ENCODE peak calls at places on chromosomes 4 and X, in five cellular contexts. U, M, C, J and E are unnamed samples.

GRCh38 chr4:30726090-30726668 is 6.0 kb downstream of the PCDH7 start:
- DNase-seq in U (no peak), J (no peak), M (no peak), C (no peak), E (peak; percentile 80)

GRCh38 chr4:137116144-137116543 is 416.1 kb downstream of the PCDH18 start:
- DNase-seq in J (no peak), M (no peak), C (no peak), U (no peak), E (no peak)

GRCh38 chr4:930827-931193 is 1.3 kb downstream of the GAK start:
- DNase-seq in M (no peak), U (no peak), J (no peak), C (no peak), E (no peak)

GRCh38 chrX:153981771-153982533 is 9.4 kb downstream of the TMEM187 start:
- DNase-seq in J (no peak), M (peak; percentile 69), C (peak; percentile 69), U (no peak), E (no peak)

GRCh38 chr4:131764730-131765129 is 1384.4 kb upstream of the PCDH10 start:
- DNase-seq in J (no peak), C (no peak), U (no peak), M (peak; percentile 12), E (no peak)

GRCh38 chrX:148298737-148299136 is 201.7 kb upstream of the AFF2 start:
- DNase-seq in U (no peak), J (no peak), M (no peak), C (no peak), E (peak; percentile 72)

GRCh38 chr4:82748176-82748575 is 50.4 kb downstream of the SCD5 start:
- DNase-seq in C (no peak), U (no peak), J (no peak), M (no peak), E (no peak)

GRCh38 chrX:150777328-150777992 is 84.3 kb downstream of the MTMR1 start:
- DNase-seq in C (no peak), M (no peak), J (no peak), U (no peak), E (no peak)

GRCh38 chr4:173177232-173177631 is 8.6 kb downstream of the GALNT7 start:
- DNase-seq in J (no peak), C (no peak), M (no peak), U (no peak), E (no peak)

GRCh38 chrX:103664363-103664762 is 22.1 kb downstream of the MORF4L2 start:
- DNase-seq in M (no peak), C (no peak), J (no peak), U (peak; percentile 32), E (no peak)

GRCh38 chr4:125677665-125678307 is 363.0 kb downstream of the FAT4 start:
- DNase-seq in M (no peak), U (no peak), C (no peak), J (no peak), E (peak; percentile 6)

GRCh38 chr4:55183926-55184599 is 58.7 kb upstream of the KDR start:
- DNase-seq in J (no peak), M (peak; percentile 49), U (peak; percentile 27), C (peak; percentile 35), E (peak; percentile 81)

GRCh38 chr4:164345756-164346155 is 408.2 kb upstream of the SMIM31 start:
- DNase-seq in M (no peak), U (no peak), J (no peak), C (no peak), E (no peak)

GRCh38 chr4:109607976-109608375 is 47.9 kb downstream of the MCUB start:
- DNase-seq in U (no peak), C (no peak), M (no peak), J (no peak), E (no peak)

GRCh38 chr4:13476915-13477314 is 7.2 kb downstream of the RAB28 start:
- DNase-seq in J (no peak), M (no peak), U (no peak), C (no peak), E (peak; percentile 10)

GRCh38 chrX:118976599-118977340 is 2.4 kb downstream of the LONRF3 start:
- DNase-seq in J (no peak), C (peak; percentile 69), M (peak; percentile 23), U (peak; percentile 75), E (no peak)

GRCh38 chrX:118973389-118974087 is 880 bp upstream of the LONRF3 start:
- DNase-seq in U (no peak), J (no peak), C (peak; percentile 41), M (peak; percentile 40), E (no peak)

GRCh38 chrX:118974088-118974907 is at the start of gene LONRF3:
- DNase-seq in M (peak; percentile 83), U (peak; percentile 73), J (no peak), C (peak; percentile 85), E (peak; percentile 58)

GRCh38 chrX:118975831-118976598 is 1.6 kb downstream of the LONRF3 start:
- DNase-seq in U (peak; percentile 66), J (no peak), M (peak; percentile 77), C (peak; percentile 90), E (peak; percentile 63)

DNA sequence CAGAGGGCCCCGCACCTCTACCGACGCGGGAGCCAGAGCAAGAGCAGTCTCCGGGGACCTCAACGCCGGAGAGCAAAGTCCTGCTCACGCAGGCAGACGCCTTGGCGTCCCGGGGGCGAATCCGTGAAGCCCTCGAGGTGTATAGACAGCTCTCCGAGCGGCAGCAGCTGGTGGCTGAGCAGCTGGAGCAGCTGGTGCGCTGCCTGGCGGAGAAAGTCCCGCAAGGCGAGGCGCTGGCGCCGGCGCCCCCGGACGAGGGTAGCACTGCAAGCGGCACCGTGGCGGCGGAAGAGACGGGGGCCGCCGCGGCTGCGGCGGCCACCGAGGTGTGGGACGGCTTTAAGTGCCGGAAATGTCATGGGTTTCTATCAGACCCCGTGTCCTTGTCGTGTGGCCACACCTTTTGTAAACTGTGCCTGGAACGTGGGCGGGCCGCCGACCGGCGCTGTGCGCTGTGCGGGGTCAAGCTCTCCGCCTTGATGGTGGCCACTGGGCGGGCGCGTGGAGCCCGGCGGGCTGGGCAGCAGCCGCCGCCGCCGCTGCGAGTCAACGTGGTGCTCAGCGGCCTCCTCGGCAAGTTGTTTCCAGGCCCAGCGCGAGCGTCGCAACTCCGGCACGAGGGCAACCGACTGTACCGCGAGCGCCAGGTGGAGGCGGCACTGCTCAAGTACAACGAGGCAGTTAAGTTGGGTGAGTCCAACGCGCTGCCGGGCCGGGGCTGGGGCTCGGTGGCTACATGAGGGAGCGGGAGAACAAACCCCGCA is 672 bp downstream of the LONRF3 start:
- DNase-seq in M (peak; percentile 31), U (peak; percentile 68), J (no peak), C (peak; percentile 52), E (peak; percentile 36)
- TF ChIP-seq POLR2A in M (no peak), U (no peak), J (no peak), C (no peak), E (no peak)

DNA sequence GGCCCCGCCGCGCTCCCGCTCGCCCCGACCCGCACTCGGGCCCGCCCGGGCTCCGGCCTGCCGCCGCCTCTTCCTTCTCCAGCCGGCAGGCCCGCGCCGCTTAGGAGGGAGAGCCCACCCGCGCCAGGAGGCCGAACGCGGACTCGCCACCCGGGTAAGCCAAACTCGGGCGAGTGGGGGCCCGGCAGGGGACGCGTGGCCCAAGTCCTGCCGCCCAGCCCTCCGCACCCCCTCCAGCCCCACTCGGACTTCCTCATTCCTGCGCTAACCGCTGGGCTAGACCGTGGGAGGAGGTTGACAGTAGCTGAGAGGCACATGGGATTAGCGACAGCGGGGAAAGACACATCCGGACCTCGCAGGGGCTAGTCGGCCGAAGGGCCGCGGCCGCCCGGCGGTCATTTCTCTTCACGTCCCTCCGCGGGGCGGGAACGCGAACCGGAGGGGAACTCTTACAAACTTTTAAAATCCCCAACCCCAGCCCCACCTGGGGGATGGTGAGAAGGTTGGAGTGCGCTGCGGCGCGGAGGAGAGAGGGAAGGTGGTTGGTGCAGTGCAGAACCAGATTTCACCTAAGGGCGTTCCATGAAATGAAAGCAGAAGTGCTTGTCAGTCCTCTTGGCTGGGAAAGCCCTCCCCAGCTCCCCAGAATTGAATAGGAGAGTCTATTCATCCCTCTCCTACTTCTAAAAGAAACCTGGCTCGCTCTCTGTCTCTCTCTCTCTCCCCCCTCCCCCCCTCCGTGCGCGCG is 650 bp downstream of the NFKB1 start:
- DNase-seq in J (peak; percentile 92), C (peak; percentile 81), M (peak; percentile 76), U (peak; percentile 81), E (peak; percentile 63)
- TF ChIP-seq POLR2A in J (no peak), C (no peak), M (peak; percentile 25), U (no peak), E (no peak)

DNA sequence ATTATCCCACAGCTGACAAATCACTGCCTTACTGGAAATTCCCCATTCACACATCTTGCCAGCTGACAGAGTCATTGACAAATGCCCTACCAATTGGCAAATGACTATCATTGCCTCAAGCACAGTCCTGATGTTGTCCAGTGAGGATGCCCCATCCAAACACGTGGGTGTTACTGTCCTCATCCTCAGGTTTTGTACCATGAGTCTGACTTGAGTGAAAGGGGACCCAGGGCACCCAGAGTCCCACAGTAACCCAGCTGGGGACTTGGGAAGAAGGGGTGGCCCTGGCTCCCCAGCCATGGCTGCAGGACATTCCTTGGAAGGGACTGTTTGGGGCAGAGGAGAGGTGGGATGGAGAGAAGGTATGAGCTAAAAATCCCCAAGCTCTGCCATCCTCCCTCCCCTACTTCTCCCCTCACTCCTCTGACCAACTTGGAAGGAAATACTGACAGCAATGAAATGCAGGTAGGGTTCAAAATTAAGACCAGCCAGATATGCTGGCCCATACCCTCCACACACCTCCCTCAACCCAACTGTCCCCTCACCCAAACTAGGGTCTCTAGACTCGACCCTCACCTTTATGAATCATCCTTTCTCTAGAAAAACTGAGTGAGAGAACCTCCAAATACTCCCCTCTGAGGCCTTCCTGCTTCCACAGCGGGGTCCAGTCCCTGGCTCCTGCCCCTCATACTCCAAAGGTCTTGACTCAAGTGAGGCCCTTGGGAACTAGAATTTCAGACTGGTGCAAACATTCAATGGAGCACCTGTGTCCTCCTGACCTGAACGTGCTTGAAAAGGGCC is 5.1 kb downstream of the TIMP1 start:
- DNase-seq in J (no peak), C (no peak), M (no peak), U (no peak), E (no peak)
- TF ChIP-seq POLR2A in J (no peak), C (no peak), M (no peak), U (no peak), E (no peak)

GRCh38 chrX:48801281-48802088 is at the start of gene HDAC6:
- DNase-seq in U (peak; percentile 97), C (peak; percentile 97), M (peak; percentile 97), J (peak; percentile 98), E (peak; percentile 99)

GRCh38 chrX:48806088-48806487 is 4.2 kb downstream of the HDAC6 start:
- DNase-seq in J (no peak), U (no peak), M (no peak), C (no peak), E (no peak)

GRCh38 chrX:48800574-48801280 is 1.1 kb upstream of the HDAC6 start:
- DNase-seq in M (no peak), C (no peak), U (no peak), J (no peak), E (no peak)

GRCh38 chrX:48802813-48803261 is 970 bp downstream of the HDAC6 start:
- DNase-seq in J (no peak), M (no peak), U (no peak), C (no peak), E (peak; percentile 0)

DNA sequence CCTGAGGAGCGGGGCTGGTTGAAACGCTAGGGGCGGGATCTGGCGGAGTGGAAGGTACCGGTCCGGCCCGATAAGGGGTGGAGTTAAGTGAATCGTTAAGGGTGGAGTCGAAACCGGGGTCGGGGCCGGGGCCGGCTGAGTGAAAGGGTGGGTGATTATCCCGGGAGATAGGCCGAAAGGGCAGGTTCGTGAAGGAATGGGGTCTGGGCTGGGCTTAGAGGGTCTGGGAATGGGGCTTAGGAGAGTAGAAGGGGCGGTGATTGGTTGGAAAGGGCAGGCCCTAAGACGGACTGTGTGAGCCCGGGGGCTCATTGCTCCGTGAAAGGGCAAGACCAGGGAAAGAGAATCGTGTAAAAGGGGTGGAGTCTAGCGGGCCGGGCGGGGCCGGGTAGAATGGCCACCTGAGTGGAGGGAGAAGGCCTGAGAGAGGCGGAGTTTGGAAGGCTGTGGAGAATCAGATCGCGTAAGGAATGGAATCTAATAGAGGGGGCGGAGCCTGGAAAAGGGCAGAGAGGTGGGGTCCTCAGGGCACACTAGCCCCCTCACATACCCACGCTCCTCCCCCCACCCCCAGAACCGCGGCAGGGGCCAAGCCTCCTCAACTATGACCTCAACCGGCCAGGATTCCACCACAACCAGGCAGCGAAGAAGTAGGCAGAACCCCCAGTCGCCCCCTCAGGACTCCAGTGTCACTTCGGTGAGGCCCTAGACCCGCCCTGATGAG is 384 bp downstream of the HDAC6 start:
- DNase-seq in U (peak; percentile 86), M (peak; percentile 88), C (peak; percentile 84), J (peak; percentile 92), E (peak; percentile 87)
- TF ChIP-seq POLR2A in U (peak; percentile 65), M (no peak), C (peak; percentile 55), J (no peak), E (peak; percentile 41)